ENCODE peak calls at places on chromosomes 7 and 10, in seven cellular contexts. H, V, U, W, A, D and Y are unnamed samples.

GRCh38 chr10:75397571-75397921 is 4.0 kb downstream of the ZNF503 start:
- DNase-seq in H (peak; percentile 23), V (peak; percentile 43), U (no peak), W (peak; percentile 47), A (peak; percentile 60), D (no peak), Y (peak; percentile 26)

GRCh38 chr7:20113423-20114027 is 103.7 kb downstream of the MACC1 start:
- DNase-seq in H (no peak), V (no peak), U (peak; percentile 49), W (no peak), A (no peak), D (no peak), Y (no peak)

GRCh38 chr7:41559426-41559825 is 143.5 kb downstream of the INHBA start:
- DNase-seq in H (peak; percentile 23), V (no peak), U (no peak), W (peak; percentile 58), A (no peak), D (no peak), Y (peak; percentile 51)

GRCh38 chr7:128845987-128846386 is 15.8 kb downstream of the FLNC start:
- DNase-seq in H (no peak), V (no peak), U (no peak), W (no peak), A (no peak), D (no peak), Y (no peak)

GRCh38 chr10:3972460-3973366 is 187.7 kb upstream of the KLF6 start:
- DNase-seq in H (no peak), V (no peak), U (no peak), W (no peak), A (peak; percentile 21), D (no peak), Y (no peak)

GRCh38 chr10:101331960-101332359 is 22.0 kb upstream of the BTRC start:
- DNase-seq in H (peak; percentile 24), V (no peak), U (no peak), W (no peak), A (peak; percentile 42), D (no peak), Y (no peak)

GRCh38 chr10:88260329-88261051 is 322.6 kb downstream of the RNLS start:
- DNase-seq in H (no peak), V (no peak), U (peak; percentile 26), W (no peak), A (no peak), D (no peak), Y (no peak)

GRCh38 chr10:29730969-29731368 is 96.2 kb upstream of the SVIL start:
- DNase-seq in H (no peak), V (no peak), U (no peak), W (no peak), A (no peak), D (no peak), Y (no peak)

GRCh38 chr7:5139998-5140397 is 50.0 kb upstream of the WIPI2 start:
- DNase-seq in H (peak; percentile 3), V (peak; percentile 73), U (peak; percentile 19), W (no peak), A (peak; percentile 41), D (peak; percentile 39), Y (peak; percentile 43)

GRCh38 chr7:19116121-19117080 is 1.0 kb downstream of the TWIST1 start:
- DNase-seq in H (peak; percentile 58), V (peak; percentile 63), U (peak; percentile 24), W (peak; percentile 42), A (peak; percentile 64), D (no peak), Y (peak; percentile 63)

GRCh38 chr7:137886706-137887105 is 39.9 kb upstream of the DGKI start:
- DNase-seq in H (peak; percentile 58), V (no peak), U (no peak), W (no peak), A (peak; percentile 12), D (no peak), Y (no peak)

GRCh38 chr7:55369427-55369826 is 4.3 kb downstream of the LANCL2 start:
- DNase-seq in H (peak; percentile 94), V (no peak), U (no peak), W (no peak), A (peak; percentile 97), D (no peak), Y (no peak)

GRCh38 chr10:93189959-93190358 is 116.3 kb downstream of the CYP26A1 start:
- DNase-seq in H (no peak), V (no peak), U (no peak), W (no peak), A (no peak), D (no peak), Y (no peak)

GRCh38 chr7:155229548-155230168 is 68.0 kb upstream of the INSIG1 start:
- DNase-seq in H (peak; percentile 56), V (no peak), U (no peak), W (no peak), A (no peak), D (no peak), Y (no peak)

GRCh38 chr7:114988755-114989154 is 66.9 kb downstream of the MDFIC start:
- DNase-seq in H (peak; percentile 81), V (no peak), U (no peak), W (peak; percentile 37), A (peak; percentile 71), D (no peak), Y (no peak)

GRCh38 chr7:114988035-114988434 is 66.1 kb downstream of the MDFIC start:
- DNase-seq in H (no peak), V (no peak), U (no peak), W (no peak), A (no peak), D (no peak), Y (no peak)

GRCh38 chr7:114986805-114987204 is 64.9 kb downstream of the MDFIC start:
- DNase-seq in H (peak; percentile 74), V (peak; percentile 25), U (no peak), W (no peak), A (no peak), D (no peak), Y (peak; percentile 28)

GRCh38 chr7:114985316-114985715 is 63.4 kb downstream of the MDFIC start:
- DNase-seq in H (no peak), V (no peak), U (no peak), W (no peak), A (no peak), D (no peak), Y (no peak)

DNA sequence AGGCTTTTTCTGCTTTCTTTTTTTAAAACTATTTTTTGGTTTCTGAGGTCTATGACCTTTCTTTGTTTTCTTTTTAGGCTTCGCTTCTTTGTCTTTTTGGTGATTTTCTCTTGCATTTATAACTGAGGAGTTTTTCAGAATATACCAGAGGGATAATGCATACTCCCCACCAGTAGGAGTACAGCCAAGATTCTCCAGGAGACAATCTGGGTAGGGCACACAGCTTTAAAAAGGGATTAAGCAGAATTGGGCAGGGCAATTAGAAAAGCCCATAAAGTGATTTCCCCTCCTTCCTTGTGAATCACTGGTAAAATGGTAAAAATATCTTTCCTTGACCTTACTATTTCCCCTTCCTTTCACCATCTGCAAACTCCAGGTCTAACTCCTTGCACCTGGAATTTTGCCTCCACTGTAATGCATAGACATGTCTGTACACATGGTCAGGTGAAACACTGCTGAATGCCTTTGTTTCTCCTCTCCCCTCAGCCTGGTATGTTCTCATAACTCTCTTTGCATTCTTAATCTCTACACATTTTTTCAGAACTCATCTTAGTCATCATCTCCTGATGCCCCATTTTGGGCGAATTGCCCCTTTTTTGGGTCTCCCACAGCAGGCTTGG is 64.4 kb downstream of the MDFIC start:
- DNase-seq in H (no peak), V (no peak), U (no peak), W (peak; percentile 27), A (no peak), D (no peak), Y (no peak)
- H3K79me2 ChIP-seq in H (peaks cover 3% of the 10 kb centered on the region), V (no peaks in the 10 kb centered on the region), U (peaks cover 90% of the 10 kb centered on the region), W (no peaks in the 10 kb centered on the region), A (peaks cover 32% of the 10 kb centered on the region), D (no peaks in the 10 kb centered on the region), Y (no peaks in the 10 kb centered on the region)

GRCh38 chr10:31384589-31384949 is 65.6 kb downstream of the ZEB1 start:
- DNase-seq in H (peak; percentile 17), V (no peak), U (no peak), W (no peak), A (peak; percentile 34), D (no peak), Y (no peak)
- H3K79me2 ChIP-seq in H (peaks cover 77% of the 10 kb centered on the region), V (no peaks in the 10 kb centered on the region), U (peaks cover 3% of the 10 kb centered on the region), W (no peaks in the 10 kb centered on the region), A (peaks cover 100% of the 10 kb centered on the region), D (no peaks in the 10 kb centered on the region), Y (no peaks in the 10 kb centered on the region)

GRCh38 chr10:78852447-78852846 is 216.3 kb upstream of the ZMIZ1 start:
- DNase-seq in H (no peak), V (no peak), U (no peak), W (no peak), A (no peak), D (no peak), Y (no peak)
- H3K79me2 ChIP-seq in H (no peaks in the 10 kb centered on the region), V (no peaks in the 10 kb centered on the region), U (no peaks in the 10 kb centered on the region), W (no peaks in the 10 kb centered on the region), A (no peaks in the 10 kb centered on the region), D (no peaks in the 10 kb centered on the region), Y (no peaks in the 10 kb centered on the region)

GRCh38 chr7:105268056-105268455 is 120.7 kb downstream of the SRPK2 start:
- DNase-seq in H (peak; percentile 90), V (no peak), U (no peak), W (peak; percentile 84), A (peak; percentile 89), D (no peak), Y (no peak)

GRCh38 chr7:105269397-105269796 is 119.3 kb downstream of the SRPK2 start:
- DNase-seq in H (no peak), V (no peak), U (no peak), W (no peak), A (no peak), D (no peak), Y (peak; percentile 71)

GRCh38 chr7:105268511-105269392 is 120.0 kb downstream of the SRPK2 start:
- DNase-seq in H (peak; percentile 70), V (no peak), U (peak; percentile 61), W (peak; percentile 62), A (peak; percentile 74), D (no peak), Y (no peak)

GRCh38 chr7:105264707-105265106 is 124.0 kb downstream of the SRPK2 start:
- DNase-seq in H (no peak), V (no peak), U (no peak), W (no peak), A (no peak), D (no peak), Y (no peak)

DNA sequence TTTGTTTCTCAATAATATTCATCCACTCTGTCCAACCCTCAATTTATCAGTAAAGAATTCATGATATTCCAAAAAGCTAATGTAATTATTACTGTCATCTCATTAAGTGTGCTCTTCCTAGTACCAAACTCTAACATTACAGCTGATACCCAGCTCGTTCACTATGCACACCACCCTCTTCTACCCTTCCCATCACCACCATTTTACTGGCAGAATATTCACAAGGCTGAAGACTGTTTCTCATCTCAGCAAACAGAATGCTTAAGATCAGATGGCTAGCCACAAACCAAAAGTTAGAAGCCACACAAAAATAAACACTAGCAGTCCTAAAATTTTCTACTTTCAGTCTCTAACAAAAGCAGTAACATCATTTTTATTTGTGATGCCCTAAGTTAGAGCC is 121.5 kb downstream of the SRPK2 start:
- DNase-seq in H (peak; percentile 40), V (no peak), U (peak; percentile 42), W (no peak), A (no peak), D (no peak), Y (no peak)
- H3K79me2 ChIP-seq in H (peaks cover 23% of the 10 kb centered on the region), V (peaks cover 80% of the 10 kb centered on the region), U (peaks cover 100% of the 10 kb centered on the region), W (peaks cover 94% of the 10 kb centered on the region), A (peaks cover 89% of the 10 kb centered on the region), D (peaks cover 11% of the 10 kb centered on the region), Y (peaks cover 3% of the 10 kb centered on the region)